ENCODE peak calls at places on chromosomes 7 and 10, in five cellular contexts. P is IMR-90, L is K562, V is SK-N-SH, Q is GM12878. C is an unnamed sample.

GRCh38 chr10:131177431-131178327 is 133.8 kb downstream of the TCERG1L start:
- DNase-seq in P (no peak), Q (no peak), V (peak; percentile 55), L (no peak), C (no peak)

GRCh38 chr7:152706465-152706864 is 30.5 kb upstream of the XRCC2 start:
- DNase-seq in P (no peak), V (no peak), L (no peak), Q (peak; percentile 2), C (no peak)

GRCh38 chr7:23246540-23246939 is at the start of gene GPNMB:
- DNase-seq in P (peak; percentile 58), V (peak; percentile 62), Q (no peak), L (no peak), C (no peak)

GRCh38 chr7:123747620-123748141 is 1.1 kb downstream of the WASL start:
- DNase-seq in V (peak; percentile 75), Q (no peak), P (peak; percentile 88), L (peak; percentile 34), C (peak; percentile 87)

GRCh38 chr7:75962607-75963382 is 31.6 kb downstream of the TMEM120A start:
- DNase-seq in V (peak; percentile 68), L (no peak), Q (no peak), P (peak; percentile 85), C (peak; percentile 79)

GRCh38 chr7:25319707-25320106 is 91.4 kb upstream of the NPVF start:
- DNase-seq in P (no peak), V (no peak), Q (peak; percentile 11), L (no peak), C (no peak)

GRCh38 chr10:12299222-12299973 is 49.9 kb upstream of the CAMK1D start:
- DNase-seq in Q (no peak), V (no peak), P (no peak), L (no peak), C (no peak)

GRCh38 chr10:30751678-30752331 is 122.3 kb upstream of the LYZL2 start:
- DNase-seq in P (peak; percentile 75), V (peak; percentile 67), L (peak; percentile 15), Q (peak; percentile 32), C (no peak)

GRCh38 chr7:87110778-87111177 is 41.5 kb upstream of the DMTF1 start:
- DNase-seq in Q (no peak), V (no peak), L (peak; percentile 61), P (peak; percentile 65), C (peak; percentile 36)

GRCh38 chr10:57053530-57053929 is 692.5 kb upstream of the ZWINT start:
- DNase-seq in Q (no peak), L (no peak), P (no peak), V (no peak), C (no peak)

GRCh38 chr10:35391954-35392262 is 55.6 kb downstream of the CCNY start:
- DNase-seq in L (no peak), Q (no peak), V (no peak), P (no peak), C (no peak)

GRCh38 chr7:68133045-68133444 is 1136.4 kb downstream of the TYW1 start:
- DNase-seq in L (no peak), Q (no peak), P (no peak), V (no peak), C (no peak)

GRCh38 chr7:118918556-118918955 is 694.1 kb downstream of the ANKRD7 start:
- DNase-seq in P (peak; percentile 5), L (no peak), Q (no peak), V (peak; percentile 1), C (peak; percentile 15)

GRCh38 chr7:67413670-67414069 is 417.0 kb downstream of the TYW1 start:
- DNase-seq in P (no peak), L (no peak), Q (no peak), V (no peak), C (no peak)

GRCh38 chr7:66921918-66922486 is 977 bp downstream of the TMEM248 start:
- DNase-seq in L (peak; percentile 71), V (peak; percentile 40), P (no peak), Q (peak; percentile 13), C (peak; percentile 30)

GRCh38 chr7:65325793-65326432 is 47.7 kb upstream of the ZNF92 start:
- DNase-seq in Q (no peak), V (no peak), P (peak; percentile 6), L (no peak), C (no peak)

GRCh38 chr7:50475340-50475739 is 25.2 kb upstream of the FIGNL1 start:
- DNase-seq in P (no peak), Q (no peak), L (no peak), V (no peak), C (no peak)

GRCh38 chr7:35370694-35371093 is 116.8 kb upstream of the TBX20 start:
- DNase-seq in V (peak; percentile 84), Q (no peak), L (no peak), P (no peak), C (no peak)

GRCh38 chr7:35374858-35375257 is 121.0 kb upstream of the TBX20 start:
- DNase-seq in P (no peak), L (no peak), V (no peak), Q (no peak), C (no peak)

GRCh38 chr7:35375516-35375915 is 121.6 kb upstream of the TBX20 start:
- DNase-seq in P (no peak), V (no peak), Q (no peak), L (no peak), C (no peak)

GRCh38 chr7:35366167-35367155 is 112.6 kb upstream of the TBX20 start:
- DNase-seq in P (no peak), Q (no peak), L (peak; percentile 13), V (no peak), C (no peak)

DNA sequence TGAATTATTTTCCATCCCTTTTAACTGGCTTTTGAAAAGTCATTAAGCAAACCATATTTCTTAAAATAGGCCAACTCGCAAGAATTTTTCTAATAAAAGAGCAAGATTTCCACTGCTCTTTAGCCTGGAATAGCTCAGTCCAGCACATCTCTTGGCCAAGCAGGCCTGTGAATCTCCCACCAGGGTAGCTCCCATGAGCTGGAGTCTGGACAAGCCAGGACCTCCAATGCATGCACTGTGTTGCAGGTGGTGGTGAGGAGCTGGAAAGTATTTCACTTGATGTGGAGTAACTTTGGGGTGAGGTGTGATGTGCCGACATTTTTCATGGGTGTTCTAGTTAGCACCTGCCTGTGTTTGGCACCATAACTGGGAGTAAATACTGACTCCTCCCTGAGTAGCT is 117.3 kb upstream of the TBX20 start:
- DNase-seq in P (no peak), V (no peak), L (no peak), Q (no peak), C (no peak)
- TF ChIP-seq SMC3 in P (no peak), V (no peak), L (no peak), Q (no peak), C (no peak)

GRCh38 chr10:89944138-89944537 is 242.7 kb downstream of the KIF20B start:
- DNase-seq in L (no peak), V (no peak), Q (no peak), P (no peak), C (no peak)
- H3K9ac ChIP-seq in L (no peak overlapping the region), V (no peak overlapping the region), Q (no peak overlapping the region), P (no peak overlapping the region), C (no peak overlapping the region)

GRCh38 chr10:27153855-27154198 is 357 bp downstream of the YME1L1 start:
- DNase-seq in V (peak; percentile 47), L (no peak), Q (no peak), P (peak; percentile 29), C (peak; percentile 16)

GRCh38 chr10:27153325-27153724 is 859 bp downstream of the YME1L1 start:
- DNase-seq in Q (no peak), L (no peak), V (no peak), P (no peak), C (no peak)

GRCh38 chr10:27158421-27158820 is 3.3 kb downstream of the MASTL start:
- DNase-seq in Q (no peak), L (no peak), V (no peak), P (peak; percentile 19), C (peak; percentile 13)

GRCh38 chr10:27155073-27155754 is at the start of gene MASTL:
- DNase-seq in L (peak; percentile 92), V (peak; percentile 94), P (peak; percentile 95), Q (peak; percentile 69), C (peak; percentile 88)

DNA sequence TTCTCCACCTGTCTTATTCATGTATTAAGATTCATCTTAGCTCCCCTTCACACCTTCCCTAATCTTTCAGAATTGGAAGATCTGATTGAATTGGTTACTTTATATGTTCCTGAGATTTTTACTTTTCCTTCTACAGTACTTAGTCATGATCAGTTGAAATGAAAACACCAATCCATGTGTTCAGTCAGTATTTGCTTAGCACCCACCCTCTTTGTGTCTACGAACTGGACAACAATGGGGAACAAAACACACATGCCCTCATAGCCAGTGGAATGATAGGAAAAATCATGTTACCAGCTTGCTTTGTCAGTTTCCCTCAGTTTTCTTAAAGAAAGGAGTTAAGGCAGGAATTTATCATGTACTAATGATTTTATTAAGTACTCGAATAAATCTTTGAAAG is 2.0 kb downstream of the MASTL start:
- DNase-seq in L (no peak), V (no peak), P (no peak), Q (no peak), C (peak; percentile 34)
- TF ChIP-seq SMC3 in L (no peak), V (no peak), P (no peak), Q (no peak), C (no peak)

GRCh38 chr7:101686030-101686429 is 56.9 kb upstream of the MYL10 start:
- DNase-seq in L (no peak), V (no peak), P (peak; percentile 16), Q (no peak), C (no peak)

GRCh38 chr7:101688183-101688831 is 59.2 kb upstream of the MYL10 start:
- DNase-seq in L (peak; percentile 95), Q (no peak), V (peak; percentile 98), P (peak; percentile 46), C (peak; percentile 44)

GRCh38 chr7:101688995-101689907 is 60.2 kb upstream of the MYL10 start:
- DNase-seq in P (no peak), Q (no peak), L (no peak), V (no peak), C (no peak)

GRCh38 chr7:101687081-101687480 is 58.0 kb upstream of the MYL10 start:
- DNase-seq in P (no peak), V (no peak), Q (no peak), L (no peak), C (no peak)

DNA sequence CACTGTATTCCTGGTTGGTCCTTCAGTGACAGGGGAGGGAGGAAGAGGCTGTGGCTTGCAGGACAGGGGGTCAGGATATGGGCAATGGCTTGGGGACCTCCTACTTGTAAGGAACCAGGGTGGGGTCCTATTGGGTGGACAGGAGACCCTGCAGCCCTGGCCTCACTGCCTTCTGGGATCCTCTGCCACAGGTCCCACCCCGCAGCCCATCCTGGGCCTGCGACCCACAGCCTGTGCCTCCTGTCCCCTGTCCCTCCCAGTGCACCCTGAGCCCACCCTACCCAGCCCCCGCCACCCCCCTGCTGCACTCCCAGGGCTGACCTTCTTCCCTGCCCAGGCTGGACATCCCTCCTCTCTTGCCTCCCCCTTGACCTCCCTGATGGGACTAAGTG is 58.7 kb upstream of the MYL10 start:
- DNase-seq in Q (no peak), L (no peak), P (no peak), V (peak; percentile 65), C (no peak)
- H3K9ac ChIP-seq in Q (peak overlapping the region; percentile 58), L (peak overlapping the region; percentile 92), P (no peak overlapping the region), V (no peak overlapping the region), C (no peak overlapping the region)

GRCh38 chr7:69801729-69802688 is 203.7 kb downstream of the AUTS2 start:
- DNase-seq in V (peak; percentile 44), P (no peak), L (no peak), Q (no peak), C (no peak)

GRCh38 chr7:69803699-69804516 is 205.6 kb downstream of the AUTS2 start:
- DNase-seq in L (no peak), Q (peak; percentile 100), V (no peak), P (no peak), C (no peak)

GRCh38 chr7:69799048-69799697 is 200.9 kb downstream of the AUTS2 start:
- DNase-seq in V (no peak), L (no peak), P (no peak), Q (no peak), C (no peak)

GRCh38 chr7:69799990-69800389 is 201.7 kb downstream of the AUTS2 start:
- DNase-seq in Q (no peak), P (no peak), L (no peak), V (no peak), C (no peak)

GRCh38 chr7:69800495-69800894 is 202.2 kb downstream of the AUTS2 start:
- DNase-seq in P (no peak), Q (no peak), V (peak; percentile 45), L (no peak), C (no peak)
- TF ChIP-seq SMC3 in P (no peak), Q (no peak), V (no peak), L (no peak), C (no peak)